ENCODE peak calls at places on chromosomes 16 and 17, in four cellular contexts. T, P, J and H are unnamed samples.

GRCh38 chr16:23947838-23948237 is 112.1 kb downstream of the PRKCB start:
- DNase-seq in P (no peak), T (no peak), J (no peak), H (no peak)

GRCh38 chr17:83050651-83051422 is 28.6 kb upstream of the METRNL start:
- DNase-seq in P (no peak), J (no peak), T (no peak), H (peak)

GRCh38 chr17:48179071-48179945 is 71.7 kb downstream of the SNX11 start:
- DNase-seq in J (no peak), P (no peak), T (no peak), H (no peak)

GRCh38 chr17:78779848-78780247 is 2.2 kb downstream of the CYTH1 start:
- DNase-seq in P (no peak), T (no peak), J (no peak), H (no peak)

GRCh38 chr16:60027351-60027750 is 1293.2 kb upstream of the GOT2 start:
- DNase-seq in P (no peak), T (no peak), J (no peak), H (no peak)

GRCh38 chr16:87635541-87636049 is 33.3 kb downstream of the JPH3 start:
- DNase-seq in T (peak), P (peak), J (no peak), H (peak)

GRCh38 chr16:58029410-58029809 is 3.9 kb downstream of the MMP15 start:
- DNase-seq in J (no peak), P (no peak), T (no peak), H (no peak)

GRCh38 chr16:72961115-72961832 is 86.7 kb downstream of the ZFHX3 start:
- DNase-seq in T (peak), J (no peak), P (no peak), H (no peak)

GRCh38 chr16:58027341-58028167 is 2.0 kb downstream of the MMP15 start:
- DNase-seq in T (no peak), J (peak), P (peak), H (peak)

GRCh38 chr16:51637744-51638100 is 486.7 kb upstream of the SALL1 start:
- DNase-seq in T (no peak), J (no peak), P (no peak), H (no peak)

GRCh38 chr17:27541326-27542023 is 85.2 kb downstream of the KSR1 start:
- DNase-seq in J (no peak), P (no peak), T (no peak), H (no peak)

GRCh38 chr17:20242271-20242670 is 225.1 kb downstream of the LGALS9B start:
- DNase-seq in J (no peak), T (no peak), P (no peak), H (no peak)

GRCh38 chr16:79417465-79418093 is 183.0 kb downstream of the MAF start:
- DNase-seq in J (no peak), P (peak), T (no peak), H (no peak)

GRCh38 chr16:79422061-79422460 is 178.5 kb downstream of the MAF start:
- DNase-seq in T (no peak), J (no peak), P (no peak), H (no peak)

GRCh38 chr16:79415983-79416641 is 184.4 kb downstream of the MAF start:
- DNase-seq in J (no peak), P (no peak), T (no peak), H (no peak)

GRCh38 chr16:79419148-79419547 is 181.4 kb downstream of the MAF start:
- DNase-seq in P (no peak), T (no peak), J (no peak), H (no peak)

DNA sequence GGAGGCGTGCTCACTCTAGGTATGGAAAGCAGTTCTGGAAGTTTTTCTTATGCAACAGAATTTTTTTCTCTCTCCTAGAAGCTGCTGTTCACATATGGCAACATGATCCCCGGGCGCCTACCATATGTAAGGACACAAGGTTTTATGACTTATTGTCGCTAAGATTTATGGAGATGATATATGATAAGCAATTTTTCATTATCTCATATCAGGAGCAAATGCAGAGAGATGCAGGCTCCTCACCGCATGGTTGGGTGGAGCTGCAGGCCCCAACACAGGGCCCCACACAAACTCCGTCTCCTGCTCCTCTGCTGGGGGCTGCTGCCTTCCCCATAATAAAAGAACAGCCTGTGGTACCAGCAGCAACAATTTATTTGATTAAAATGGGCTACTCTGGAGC is 181.9 kb downstream of the MAF start:
- DNase-seq in T (no peak), P (no peak), J (no peak), H (no peak)
- H4K5ac ChIP-seq in T (no peak), P (no peak), J (no peak), H (no peak)

GRCh38 chr16:89869911-89870310 is 3.5 kb upstream of the TCF25 start:
- DNase-seq in P (no peak), J (no peak), T (no peak), H (no peak)

GRCh38 chr16:89871895-89872294 is 1.5 kb upstream of the TCF25 start:
- DNase-seq in J (no peak), T (no peak), P (no peak), H (no peak)

GRCh38 chr16:89870440-89870839 is 3.0 kb upstream of the TCF25 start:
- DNase-seq in T (no peak), P (no peak), J (no peak), H (no peak)

GRCh38 chr16:89873109-89873821 is at the start of gene TCF25:
- DNase-seq in T (peak), J (peak), P (peak), H (peak)

GRCh38 chr16:89873822-89874689 is 664 bp downstream of the TCF25 start:
- DNase-seq in T (peak), P (peak), J (peak), H (peak)
- H4K8ac ChIP-seq in T (peak), P (peak), J (peak), H (no peak)

DNA sequence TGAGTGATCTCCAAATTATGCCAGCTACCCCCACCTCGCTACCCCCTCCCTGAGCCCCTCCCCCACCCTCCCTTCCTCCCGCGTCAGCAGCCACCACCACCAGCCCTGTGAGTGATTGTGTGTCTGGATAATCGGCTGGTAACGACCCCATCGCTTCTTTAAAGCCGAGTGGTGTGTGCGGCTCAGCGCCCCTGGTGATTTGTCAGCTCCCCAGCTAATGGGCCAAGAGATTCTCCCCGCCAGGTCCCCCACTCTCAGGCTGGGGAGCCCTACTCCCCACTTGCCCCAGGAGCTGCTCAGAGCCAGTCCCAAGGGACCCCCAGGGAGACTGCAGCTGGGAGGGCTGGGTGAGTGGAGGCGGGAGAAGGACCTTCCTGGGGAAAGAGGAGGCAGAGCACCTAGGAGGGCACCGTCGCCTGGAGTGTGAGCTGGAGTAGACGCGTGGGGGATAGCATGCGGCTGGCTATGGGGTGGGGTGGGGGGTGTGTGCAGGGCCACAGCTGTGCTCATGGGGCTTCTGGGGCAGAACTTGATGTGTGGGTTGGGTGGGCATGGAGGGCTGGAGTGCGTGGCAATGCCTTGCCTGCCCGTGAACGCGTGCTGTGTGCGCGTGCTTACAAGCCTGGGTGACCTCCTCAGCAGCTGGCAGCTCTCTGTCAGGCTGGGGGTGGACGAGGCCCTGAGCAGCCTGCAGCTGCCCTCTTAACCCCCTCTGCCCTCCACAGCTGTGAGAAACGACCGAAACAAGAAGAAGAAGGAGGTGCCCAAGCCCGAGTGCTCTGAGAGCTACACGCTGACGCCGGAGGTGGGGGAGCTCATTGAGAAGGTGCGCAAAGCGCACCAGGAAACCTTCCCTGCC is 13.1 kb downstream of the GJD3 start:
- DNase-seq in J (no peak), P (no peak), T (no peak), H (no peak)
- H4K5ac ChIP-seq in J (no peak), P (no peak), T (no peak), H (no peak)

DNA sequence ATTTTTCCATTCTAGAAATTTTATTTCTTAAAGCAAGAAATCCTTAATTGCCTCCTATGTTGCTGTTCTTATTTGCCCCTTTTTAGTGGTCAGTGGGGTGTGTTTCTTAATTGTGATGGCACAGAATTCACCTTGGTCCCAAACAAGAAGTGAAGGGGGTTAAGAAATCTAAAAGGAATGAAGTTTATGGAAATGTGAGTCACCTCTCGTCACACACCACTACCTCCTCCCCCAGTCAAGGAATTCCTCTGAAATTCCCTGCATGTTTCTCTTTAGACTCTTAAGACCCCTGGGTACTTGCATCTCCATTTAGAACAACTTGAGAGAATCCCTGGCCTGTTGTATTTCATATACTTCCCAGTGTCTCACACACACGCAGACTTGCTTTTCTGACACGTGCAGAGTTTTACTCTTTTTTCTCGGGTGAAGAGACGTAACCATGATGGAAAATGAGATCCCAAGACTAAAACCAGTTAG is 247.4 kb downstream of the PRKCA start:
- DNase-seq in P (peak), T (peak), J (no peak), H (no peak)
- H4K8ac ChIP-seq in P (no peak), T (peak), J (no peak), H (no peak)

GRCh38 chr17:66954632-66955031 is 9.9 kb upstream of the CACNG4 start:
- DNase-seq in T (no peak), P (no peak), J (no peak), H (no peak)
- H4K5ac ChIP-seq in T (no peak), P (no peak), J (no peak), H (no peak)

GRCh38 chr17:3572231-3572630 is 14.6 kb upstream of the TRPV3 start:
- DNase-seq in P (no peak), J (no peak), T (no peak), H (no peak)
- H4K8ac ChIP-seq in P (no peak), J (no peak), T (no peak), H (no peak)

DNA sequence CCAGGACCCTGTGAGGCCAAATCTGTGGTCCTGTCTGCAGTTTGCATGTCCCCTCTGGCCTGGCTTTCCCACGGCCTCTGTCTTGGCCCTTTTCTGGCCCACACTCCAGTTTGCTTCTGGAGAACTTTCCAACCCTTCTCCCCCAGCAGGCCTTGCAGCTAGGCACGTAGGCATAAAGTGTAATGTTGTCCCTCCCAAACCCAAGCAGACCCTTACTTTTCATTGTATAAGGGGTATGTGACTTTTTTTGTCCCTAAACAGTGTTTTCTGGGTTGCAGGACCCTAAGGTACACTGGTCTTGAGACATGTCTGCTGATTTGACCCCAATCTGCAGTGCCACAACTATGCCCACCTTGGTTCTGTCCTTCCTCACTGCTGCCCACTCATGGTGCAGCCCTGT is 15.6 kb upstream of the SMPD3 start:
- DNase-seq in J (no peak), P (no peak), T (no peak), H (no peak)
- H4K5ac ChIP-seq in J (no peak), P (no peak), T (no peak), H (no peak)

DNA sequence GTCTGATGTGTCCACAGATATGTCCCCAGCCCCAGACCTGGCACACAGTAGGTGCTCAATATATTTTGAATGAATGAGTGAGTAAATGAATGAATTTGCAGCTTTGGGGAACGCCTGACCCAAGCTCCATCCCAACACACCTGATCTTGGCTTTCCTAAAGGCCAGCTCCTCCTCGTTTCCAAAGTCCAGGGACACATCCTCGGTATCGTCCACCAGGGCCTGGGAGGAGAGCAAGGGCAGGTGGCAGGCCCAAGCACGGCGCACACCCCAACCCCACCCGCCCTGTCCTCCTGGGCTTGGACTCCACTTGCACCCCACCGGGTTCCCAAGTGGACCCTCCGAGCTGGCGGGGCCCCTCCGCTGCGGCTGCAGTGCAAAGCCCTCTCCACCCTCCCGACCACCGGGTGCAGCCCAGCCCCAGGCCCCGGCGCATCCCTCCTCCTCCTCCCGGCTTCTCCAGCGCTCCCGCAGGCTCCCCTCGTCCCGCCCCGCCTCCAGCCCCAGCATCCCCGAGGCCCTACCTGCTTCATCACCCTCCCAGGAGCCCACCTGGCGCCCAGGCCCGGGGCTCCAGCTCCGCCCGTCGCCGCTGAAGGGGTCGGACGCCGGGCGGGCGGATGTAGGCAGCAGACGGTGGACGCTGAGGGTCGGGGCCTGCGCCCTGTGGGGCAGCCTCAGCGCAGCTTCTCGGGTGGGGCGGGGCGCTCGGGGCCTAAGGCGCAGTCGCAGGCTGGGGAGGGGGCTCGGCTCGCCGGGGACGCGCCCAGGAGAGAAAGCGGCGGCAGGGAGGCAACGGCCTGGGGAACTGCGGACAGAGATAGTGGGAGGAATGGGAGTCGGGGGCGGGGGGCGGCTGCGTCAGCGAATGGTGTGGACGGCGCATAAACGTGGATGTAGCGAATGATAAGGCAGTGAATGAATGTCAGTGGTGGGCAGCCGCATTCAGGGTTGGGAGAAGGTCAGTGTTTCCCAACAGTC is at the start of gene TVP23A:
- DNase-seq in P (peak), J (no peak), T (no peak), H (peak)
- H4K8ac ChIP-seq in P (no peak), J (peak), T (no peak), H (no peak)